ENCODE peak calls at places on chromosomes 13 and 19, in seven cellular contexts. N, A, J, Z, R, K and H are unnamed samples.

GRCh38 chr19:34208485-34208884 is 36.2 kb downstream of the LSM14A start:
- DNase-seq in A (no peak), R (no peak), J (no peak), Z (no peak), K (no peak), N (no peak), H (no peak)

GRCh38 chr19:49847731-49848696 is 2.9 kb upstream of the PTOV1 start:
- DNase-seq in N (no peak), K (no peak), A (no peak), J (no peak), Z (no peak), R (peak; percentile 93), H (no peak)

GRCh38 chr13:107817652-107818287 is 397.6 kb downstream of the LIG4 start:
- DNase-seq in A (no peak), J (no peak), K (no peak), N (no peak), R (no peak), Z (no peak), H (no peak)

GRCh38 chr13:40617801-40618356 is 48.6 kb downstream of the FOXO1 start:
- DNase-seq in R (no peak), K (no peak), A (no peak), J (no peak), Z (no peak), N (no peak), H (no peak)

GRCh38 chr19:42282036-42282762 is 13.1 kb downstream of the CIC start:
- DNase-seq in N (no peak), A (no peak), R (peak; percentile 52), K (no peak), Z (no peak), J (no peak), H (no peak)

GRCh38 chr13:23433171-23434153 is at the start of gene SACS:
- DNase-seq in J (no peak), N (peak; percentile 48), A (peak; percentile 34), K (no peak), R (peak; percentile 80), Z (peak; percentile 36), H (no peak)

GRCh38 chr13:111210488-111210887 is 95.4 kb downstream of the ARHGEF7 start:
- DNase-seq in K (no peak), J (no peak), A (no peak), R (peak; percentile 91), N (no peak), Z (no peak), H (no peak)

GRCh38 chr13:29948246-29948645 is 97.8 kb upstream of the UBL3 start:
- DNase-seq in Z (no peak), K (no peak), R (peak; percentile 45), J (no peak), A (no peak), N (no peak), H (no peak)

GRCh38 chr13:65063753-65064152 is 2166.4 kb downstream of the PCDH9 start:
- DNase-seq in A (no peak), K (no peak), R (peak; percentile 72), N (no peak), Z (no peak), J (no peak), H (no peak)

GRCh38 chr13:49627831-49628652 is at the start of gene ARL11:
- DNase-seq in K (peak; percentile 58), A (no peak), J (peak; percentile 54), R (no peak), Z (peak; percentile 55), N (peak; percentile 45), H (peak; percentile 67)